ENCODE peak calls at places on chromosomes 11 and 22, in eight cellular contexts. One of them, this sample, is unnamed.

GRCh38 chr22:24968066-24968561 is 15.6 kb downstream of the KIAA1671 start:
- DNase-seq in heart left ventricle: peak
- DNase-seq in A549: no peak
- DNase-seq in astrocyte of the spinal cord: no peak
- DNase-seq in astrocyte: peak
- DNase-seq in mesothelial cell of epicardium: no peak
- DNase-seq in right lobe of liver: no peak
- DNase-seq in endothelial cell: no peak
- DNase-seq in this sample: no peak

GRCh38 chr22:44165286-44165874 is 15.3 kb upstream of the PARVG start:
- DNase-seq in heart left ventricle: no peak
- DNase-seq in A549: no peak
- DNase-seq in astrocyte of the spinal cord: no peak
- DNase-seq in astrocyte: no peak
- DNase-seq in mesothelial cell of epicardium: no peak
- DNase-seq in right lobe of liver: no peak
- DNase-seq in endothelial cell: no peak
- DNase-seq in this sample: no peak

GRCh38 chr11:12112731-12113130 is 2.3 kb downstream of the MICAL2 start:
- DNase-seq in heart left ventricle: no peak
- DNase-seq in A549: no peak
- DNase-seq in astrocyte of the spinal cord: no peak
- DNase-seq in astrocyte: no peak
- DNase-seq in mesothelial cell of epicardium: no peak
- DNase-seq in right lobe of liver: no peak
- DNase-seq in endothelial cell: no peak
- DNase-seq in this sample: no peak

GRCh38 chr11:17439316-17439782 is 37.3 kb downstream of the ABCC8 start:
- DNase-seq in heart left ventricle: no peak
- DNase-seq in A549: peak
- DNase-seq in astrocyte of the spinal cord: no peak
- DNase-seq in astrocyte: no peak
- DNase-seq in mesothelial cell of epicardium: no peak
- DNase-seq in right lobe of liver: no peak
- DNase-seq in endothelial cell: no peak
- DNase-seq in this sample: no peak

GRCh38 chr11:80993561-80993960 is 1552.7 kb upstream of the TENM4 start:
- DNase-seq in heart left ventricle: no peak
- DNase-seq in A549: no peak
- DNase-seq in astrocyte of the spinal cord: peak
- DNase-seq in astrocyte: peak
- DNase-seq in mesothelial cell of epicardium: no peak
- DNase-seq in right lobe of liver: no peak
- DNase-seq in endothelial cell: no peak
- DNase-seq in this sample: no peak

GRCh38 chr22:37690901-37691504 is 4.9 kb downstream of the NOL12 start:
- DNase-seq in heart left ventricle: no peak
- DNase-seq in A549: no peak
- DNase-seq in astrocyte of the spinal cord: no peak
- DNase-seq in astrocyte: no peak
- DNase-seq in mesothelial cell of epicardium: no peak
- DNase-seq in right lobe of liver: no peak
- DNase-seq in endothelial cell: no peak
- DNase-seq in this sample: no peak

GRCh38 chr11:79276900-79277299 is 163.9 kb downstream of the TENM4 start:
- DNase-seq in heart left ventricle: no peak
- DNase-seq in A549: no peak
- DNase-seq in astrocyte of the spinal cord: no peak
- DNase-seq in astrocyte: no peak
- DNase-seq in mesothelial cell of epicardium: no peak
- DNase-seq in right lobe of liver: no peak
- DNase-seq in endothelial cell: no peak
- DNase-seq in this sample: no peak

GRCh38 chr11:102530558-102530957 is at the start of gene MMP7:
- DNase-seq in heart left ventricle: no peak
- DNase-seq in A549: peak
- DNase-seq in astrocyte of the spinal cord: peak
- DNase-seq in astrocyte: peak
- DNase-seq in mesothelial cell of epicardium: no peak
- DNase-seq in right lobe of liver: no peak
- DNase-seq in endothelial cell: no peak
- DNase-seq in this sample: peak

GRCh38 chr11:47991266-47991830 is 11.0 kb downstream of the PTPRJ start:
- DNase-seq in heart left ventricle: peak
- DNase-seq in A549: no peak
- DNase-seq in astrocyte of the spinal cord: no peak
- DNase-seq in astrocyte: peak
- DNase-seq in mesothelial cell of epicardium: no peak
- DNase-seq in right lobe of liver: no peak
- DNase-seq in endothelial cell: no peak
- DNase-seq in this sample: peak

GRCh38 chr11:91802475-91802874 is 422.1 kb upstream of the FAT3 start:
- DNase-seq in heart left ventricle: no peak
- DNase-seq in A549: no peak
- DNase-seq in astrocyte of the spinal cord: no peak
- DNase-seq in astrocyte: no peak
- DNase-seq in mesothelial cell of epicardium: no peak
- DNase-seq in right lobe of liver: no peak
- DNase-seq in endothelial cell: no peak
- DNase-seq in this sample: no peak

GRCh38 chr11:130418210-130418609 is 10.2 kb downstream of the ADAMTS8 start:
- DNase-seq in heart left ventricle: no peak
- DNase-seq in A549: no peak
- DNase-seq in astrocyte of the spinal cord: no peak
- DNase-seq in astrocyte: no peak
- DNase-seq in mesothelial cell of epicardium: no peak
- DNase-seq in right lobe of liver: no peak
- DNase-seq in endothelial cell: no peak
- DNase-seq in this sample: no peak

GRCh38 chr22:48404801-48405447 is 1422.7 kb downstream of the BRD1 start:
- DNase-seq in heart left ventricle: no peak
- DNase-seq in A549: no peak
- DNase-seq in astrocyte of the spinal cord: no peak
- DNase-seq in astrocyte: no peak
- DNase-seq in mesothelial cell of epicardium: no peak
- DNase-seq in right lobe of liver: no peak
- DNase-seq in endothelial cell: no peak
- DNase-seq in this sample: no peak

GRCh38 chr22:48406161-48406560 is 1421.5 kb downstream of the BRD1 start:
- DNase-seq in heart left ventricle: no peak
- DNase-seq in A549: no peak
- DNase-seq in astrocyte of the spinal cord: no peak
- DNase-seq in astrocyte: no peak
- DNase-seq in mesothelial cell of epicardium: no peak
- DNase-seq in right lobe of liver: no peak
- DNase-seq in endothelial cell: no peak
- DNase-seq in this sample: no peak

GRCh38 chr22:48410536-48410935 is 1417.1 kb downstream of the BRD1 start:
- DNase-seq in heart left ventricle: no peak
- DNase-seq in A549: no peak
- DNase-seq in astrocyte of the spinal cord: no peak
- DNase-seq in astrocyte: no peak
- DNase-seq in mesothelial cell of epicardium: no peak
- DNase-seq in right lobe of liver: no peak
- DNase-seq in endothelial cell: no peak
- DNase-seq in this sample: no peak

GRCh38 chr22:48405741-48406140 is 1421.9 kb downstream of the BRD1 start:
- DNase-seq in heart left ventricle: no peak
- DNase-seq in A549: peak
- DNase-seq in astrocyte of the spinal cord: no peak
- DNase-seq in astrocyte: no peak
- DNase-seq in mesothelial cell of epicardium: no peak
- DNase-seq in right lobe of liver: no peak
- DNase-seq in endothelial cell: no peak
- DNase-seq in this sample: no peak

DNA sequence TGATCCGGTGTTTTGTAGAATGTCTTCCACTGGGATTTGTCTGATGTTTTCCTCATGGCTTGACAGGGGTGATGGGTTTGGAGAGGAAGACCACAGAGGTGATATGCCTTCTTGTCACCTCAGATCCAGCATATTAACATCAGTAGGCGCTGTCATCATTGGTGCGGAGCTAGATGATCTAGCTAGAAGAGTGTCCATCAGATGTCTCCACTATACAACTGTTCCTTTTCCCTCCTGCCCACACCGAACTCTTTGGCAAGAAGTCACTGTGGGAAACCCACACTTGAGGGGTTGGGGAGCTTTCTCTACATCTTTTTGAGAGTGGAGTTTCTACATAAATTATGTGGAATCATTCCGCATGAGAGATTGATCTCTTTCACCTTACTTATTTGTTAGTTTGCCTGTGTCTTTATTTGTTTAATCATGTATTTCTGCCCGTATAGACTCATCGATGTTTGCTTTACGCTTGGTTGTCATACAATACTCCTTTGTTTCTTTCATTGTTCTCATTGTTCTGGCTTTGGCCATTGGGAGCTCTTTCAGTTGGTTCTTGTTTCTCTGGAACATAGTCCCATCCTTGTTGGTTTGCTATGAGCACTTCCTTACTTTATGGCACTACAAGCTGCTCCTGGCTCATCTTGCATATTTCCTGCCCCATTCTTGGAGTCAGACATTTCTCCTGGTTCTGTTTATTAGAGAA is 1420.3 kb downstream of the BRD1 start:
- DNase-seq in heart left ventricle: no peak
- DNase-seq in A549: no peak
- DNase-seq in astrocyte of the spinal cord: no peak
- DNase-seq in astrocyte: no peak
- DNase-seq in mesothelial cell of epicardium: no peak
- DNase-seq in right lobe of liver: no peak
- DNase-seq in endothelial cell: no peak
- DNase-seq in this sample: no peak
- TF ChIP-seq CTCF in heart left ventricle: no peak
- TF ChIP-seq CTCF in A549: no peak
- TF ChIP-seq CTCF in astrocyte of the spinal cord: no peak
- TF ChIP-seq CTCF in astrocyte: no peak
- TF ChIP-seq CTCF in mesothelial cell of epicardium: no peak
- TF ChIP-seq CTCF in right lobe of liver: no peak
- TF ChIP-seq CTCF in endothelial cell: no peak
- TF ChIP-seq CTCF in this sample: no peak

GRCh38 chr22:35231585-35232084 is 25.7 kb upstream of the HMGXB4 start:
- DNase-seq in heart left ventricle: peak
- DNase-seq in A549: peak
- DNase-seq in astrocyte of the spinal cord: peak
- DNase-seq in astrocyte: peak
- DNase-seq in mesothelial cell of epicardium: peak
- DNase-seq in right lobe of liver: peak
- DNase-seq in endothelial cell: peak
- DNase-seq in this sample: no peak
- TF ChIP-seq CTCF in heart left ventricle: peak
- TF ChIP-seq CTCF in A549: peak
- TF ChIP-seq CTCF in astrocyte of the spinal cord: peak
- TF ChIP-seq CTCF in astrocyte: peak
- TF ChIP-seq CTCF in mesothelial cell of epicardium: peak
- TF ChIP-seq CTCF in right lobe of liver: peak
- TF ChIP-seq CTCF in endothelial cell: peak
- TF ChIP-seq CTCF in this sample: peak

DNA sequence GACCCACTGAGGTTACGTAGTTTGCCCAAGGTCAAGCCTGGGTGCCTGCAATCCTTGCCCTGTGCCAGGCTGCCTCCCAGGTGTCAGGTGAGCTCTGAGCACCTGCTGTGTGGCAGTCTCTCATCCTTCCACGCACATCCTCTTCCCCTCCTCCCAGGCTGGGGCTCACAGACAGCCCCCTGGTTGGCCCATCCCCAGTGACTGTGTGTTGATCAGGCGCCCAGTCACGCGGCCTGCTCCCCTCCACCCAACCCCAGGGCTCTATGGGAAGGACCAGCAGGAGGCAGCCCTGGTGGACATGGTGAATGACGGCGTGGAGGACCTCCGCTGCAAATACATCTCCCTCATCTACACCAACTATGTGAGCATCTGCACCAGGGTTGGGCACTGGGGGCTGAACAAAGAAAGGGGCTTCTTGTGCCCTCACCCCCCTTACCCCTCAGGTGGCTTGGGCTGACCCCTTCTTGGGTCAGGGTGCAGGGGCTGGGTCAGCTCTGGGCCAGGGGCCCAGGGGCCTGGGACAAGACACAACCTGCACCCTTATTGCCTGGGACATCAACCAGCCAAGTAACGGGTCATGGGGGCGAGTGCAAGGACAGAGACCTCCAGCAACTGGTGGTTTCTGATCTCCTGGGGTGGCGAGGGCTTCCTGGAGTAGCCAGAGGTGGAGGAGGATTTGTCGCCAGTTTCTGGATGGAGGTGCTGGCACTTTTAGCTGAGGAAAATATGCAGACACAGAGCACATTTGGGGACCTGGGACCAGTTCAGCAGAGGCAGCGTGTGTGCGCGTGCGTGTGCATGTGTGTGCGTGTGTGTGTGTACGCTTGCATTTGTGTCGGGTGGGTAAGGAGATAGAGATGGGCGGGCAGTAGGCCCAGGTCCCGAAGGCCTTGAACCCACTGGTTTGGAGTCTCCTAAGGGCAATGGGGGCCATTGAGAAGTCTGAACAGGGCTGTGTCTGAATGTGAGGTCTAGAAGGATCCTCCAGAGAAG is 1.6 kb downstream of the GSTP1 start:
- DNase-seq in heart left ventricle: no peak
- DNase-seq in A549: no peak
- DNase-seq in astrocyte of the spinal cord: no peak
- DNase-seq in astrocyte: no peak
- DNase-seq in mesothelial cell of epicardium: no peak
- DNase-seq in right lobe of liver: no peak
- DNase-seq in endothelial cell: no peak
- DNase-seq in this sample: no peak
- TF ChIP-seq CTCF in heart left ventricle: no peak
- TF ChIP-seq CTCF in A549: no peak
- TF ChIP-seq CTCF in astrocyte of the spinal cord: no peak
- TF ChIP-seq CTCF in astrocyte: no peak
- TF ChIP-seq CTCF in mesothelial cell of epicardium: no peak
- TF ChIP-seq CTCF in right lobe of liver: no peak
- TF ChIP-seq CTCF in endothelial cell: no peak
- TF ChIP-seq CTCF in this sample: no peak

GRCh38 chr11:118164885-118165284 is 11.6 kb downstream of the SCN2B start:
- DNase-seq in heart left ventricle: no peak
- DNase-seq in A549: no peak
- DNase-seq in astrocyte of the spinal cord: no peak
- DNase-seq in astrocyte: no peak
- DNase-seq in mesothelial cell of epicardium: no peak
- DNase-seq in right lobe of liver: no peak
- DNase-seq in endothelial cell: no peak
- DNase-seq in this sample: peak
- TF ChIP-seq CTCF in heart left ventricle: no peak
- TF ChIP-seq CTCF in A549: no peak
- TF ChIP-seq CTCF in astrocyte of the spinal cord: no peak
- TF ChIP-seq CTCF in astrocyte: no peak
- TF ChIP-seq CTCF in mesothelial cell of epicardium: no peak
- TF ChIP-seq CTCF in right lobe of liver: no peak
- TF ChIP-seq CTCF in endothelial cell: no peak
- TF ChIP-seq CTCF in this sample: no peak

GRCh38 chr11:85685131-85685819 is 720 bp downstream of the CCDC89 start:
- DNase-seq in heart left ventricle: peak
- DNase-seq in A549: no peak
- DNase-seq in astrocyte of the spinal cord: no peak
- DNase-seq in astrocyte: no peak
- DNase-seq in mesothelial cell of epicardium: no peak
- DNase-seq in right lobe of liver: no peak
- DNase-seq in endothelial cell: no peak
- DNase-seq in this sample: no peak
- TF ChIP-seq CTCF in heart left ventricle: no peak
- TF ChIP-seq CTCF in A549: no peak
- TF ChIP-seq CTCF in astrocyte of the spinal cord: no peak
- TF ChIP-seq CTCF in astrocyte: no peak
- TF ChIP-seq CTCF in mesothelial cell of epicardium: no peak
- TF ChIP-seq CTCF in right lobe of liver: no peak
- TF ChIP-seq CTCF in endothelial cell: no peak
- TF ChIP-seq CTCF in this sample: no peak